ENCODE peak calls at places on chromosomes 16 and 17, in five cellular contexts. P, A, G, Y and W are unnamed samples.

GRCh38 chr16:75250089-75250808 is 1.2 kb downstream of the BCAR1 start:
- DNase-seq in P (no peak), A (no peak), G (no peak), Y (no peak), W (no peak)

GRCh38 chr16:30112197-30113030 is 923 bp downstream of the GDPD3 start:
- DNase-seq in P (peak; percentile 44), A (no peak), G (peak; percentile 52), Y (peak; percentile 85), W (no peak)

GRCh38 chr16:48432136-48432535 is 46.9 kb upstream of the SIAH1 start:
- DNase-seq in P (no peak), A (no peak), G (no peak), Y (no peak), W (no peak)

GRCh38 chr17:41800601-41801373 is 11.0 kb downstream of the P3H4 start:
- DNase-seq in P (no peak), A (peak; percentile 47), G (no peak), Y (peak; percentile 98), W (no peak)

GRCh38 chr17:60231234-60231633 is 81.5 kb downstream of the CA4 start:
- DNase-seq in P (no peak), A (no peak), G (no peak), Y (no peak), W (no peak)

GRCh38 chr17:48951572-48951971 is 6.9 kb upstream of the SNF8 start:
- DNase-seq in P (no peak), A (no peak), G (no peak), Y (no peak), W (no peak)

GRCh38 chr16:9495824-9496223 is 404.4 kb downstream of the HAPSTR1 start:
- DNase-seq in P (no peak), A (no peak), G (no peak), Y (no peak), W (no peak)

GRCh38 chr16:57216968-57217367 is 28.1 kb upstream of the ARL2BP start:
- DNase-seq in P (no peak), A (no peak), G (no peak), Y (no peak), W (no peak)

GRCh38 chr17:17822189-17822978 is 14.4 kb downstream of the SREBF1 start:
- DNase-seq in P (no peak), A (no peak), G (no peak), Y (no peak), W (no peak)

GRCh38 chr16:16096161-16096857 is 127.0 kb downstream of the ABCC6 start:
- DNase-seq in P (no peak), A (no peak), G (no peak), Y (no peak), W (no peak)

GRCh38 chr17:1764274-1764673 is 2.4 kb downstream of the SERPINF1 start:
- DNase-seq in P (peak; percentile 33), A (no peak), G (peak; percentile 17), Y (peak; percentile 50), W (no peak)

GRCh38 chr17:36993227-36993626 is 44.5 kb downstream of the AATF start:
- DNase-seq in P (no peak), A (no peak), G (no peak), Y (no peak), W (no peak)

GRCh38 chr16:88830250-88830649 is 18.5 kb upstream of the APRT start:
- DNase-seq in P (no peak), A (no peak), G (no peak), Y (no peak), W (no peak)

GRCh38 chr17:6756425-6757012 is 673 bp downstream of the XAF1 start:
- DNase-seq in P (no peak), A (no peak), G (no peak), Y (no peak), W (no peak)

GRCh38 chr16:75244225-75244792 is 7.1 kb downstream of the BCAR1 start:
- DNase-seq in P (no peak), A (no peak), G (no peak), Y (no peak), W (no peak)

GRCh38 chr17:47276868-47277267 is 23.2 kb downstream of the ITGB3 start:
- DNase-seq in P (no peak), A (no peak), G (no peak), Y (peak; percentile 95), W (no peak)

GRCh38 chr17:80953471-80954315 is 37.9 kb upstream of the CHMP6 start:
- DNase-seq in P (no peak), A (no peak), G (no peak), Y (no peak), W (no peak)

GRCh38 chr16:27728691-27729090 is 178.7 kb downstream of the KATNIP start:
- DNase-seq in P (no peak), A (no peak), G (no peak), Y (no peak), W (no peak)

GRCh38 chr17:32741381-32741780 is 135.5 kb downstream of the MYO1D start:
- DNase-seq in P (no peak), A (no peak), G (no peak), Y (no peak), W (no peak)

GRCh38 chr17:74042744-74043486 is 160.6 kb upstream of the RPL38 start:
- DNase-seq in P (no peak), A (no peak), G (peak; percentile 11), Y (peak; percentile 45), W (no peak)

GRCh38 chr16:79146-80054 is 1.4 kb downstream of the MPG start:
- DNase-seq in P (no peak), A (no peak), G (no peak), Y (no peak), W (no peak)

GRCh38 chr17:43905400-43905984 is 1.8 kb downstream of the MPP2 start:
- DNase-seq in P (no peak), A (no peak), G (no peak), Y (no peak), W (no peak)